ENCODE peak calls at places on chromosomes 13 and 19, in four cellular contexts. F, B, L and D are unnamed samples.

GRCh38 chr13:108360139-108360538 is 90.6 kb downstream of the TNFSF13B start:
- DNase-seq in F (no peak), B (no peak), L (no peak), D (no peak)

GRCh38 chr13:27977476-27978300 is 8.6 kb upstream of the CDX2 start:
- DNase-seq in F (peak; percentile 69), B (peak; percentile 72), L (no peak), D (no peak)

GRCh38 chr13:35797946-35798345 is 321.5 kb upstream of the MAB21L1 start:
- DNase-seq in F (no peak), B (no peak), L (no peak), D (no peak)

GRCh38 chr19:13463296-13463695 is 43.0 kb downstream of the CACNA1A start:
- DNase-seq in F (peak; percentile 78), B (peak; percentile 84), L (peak; percentile 60), D (no peak)

GRCh38 chr19:36572593-36573019 is 486 bp downstream of the ZNF529 start:
- DNase-seq in F (no peak), B (no peak), L (no peak), D (no peak)

GRCh38 chr19:33241530-33242101 is 16.0 kb upstream of the SLC7A10 start:
- DNase-seq in F (peak; percentile 70), B (peak; percentile 72), L (peak; percentile 59), D (peak; percentile 72)

GRCh38 chr13:47672982-47673670 is 327.9 kb downstream of the SUCLA2 start:
- DNase-seq in F (no peak), B (no peak), L (no peak), D (peak; percentile 1)

GRCh38 chr13:98144501-98145350 is 1.8 kb downstream of the FARP1 start:
- DNase-seq in F (peak; percentile 52), B (no peak), L (no peak), D (peak; percentile 34)

GRCh38 chr13:106089251-106089940 is 446.1 kb downstream of the EFNB2 start:
- DNase-seq in F (no peak), B (no peak), L (no peak), D (no peak)

GRCh38 chr13:33341861-33342452 is 56.4 kb upstream of the STARD13 start:
- DNase-seq in F (no peak), B (no peak), L (no peak), D (no peak)

GRCh38 chr13:65292488-65292901 is 1937.6 kb downstream of the PCDH9 start:
- DNase-seq in F (no peak), B (no peak), L (no peak), D (peak; percentile 46)

GRCh38 chr19:19276851-19277250 is 3.8 kb upstream of the TM6SF2 start:
- DNase-seq in F (no peak), B (no peak), L (no peak), D (peak; percentile 22)

GRCh38 chr19:8515317-8515716 is 1.4 kb upstream of the ZNF414 start:
- DNase-seq in F (no peak), B (no peak), L (no peak), D (no peak)

GRCh38 chr13:95485045-95485517 is 67.4 kb upstream of the CLDN10 start:
- DNase-seq in F (no peak), B (no peak), L (peak; percentile 23), D (peak; percentile 50)

GRCh38 chr13:113297370-113297871 is 382 bp downstream of the LAMP1 start:
- DNase-seq in F (no peak), B (no peak), L (peak; percentile 59), D (no peak)

GRCh38 chr19:3809881-3810707 is 23.9 kb upstream of the MATK start:
- DNase-seq in F (no peak), B (no peak), L (no peak), D (no peak)

GRCh38 chr19:34508540-34508939 is 27.0 kb downstream of the WTIP start:
- DNase-seq in F (no peak), B (peak; percentile 38), L (peak; percentile 49), D (peak; percentile 44)

GRCh38 chr13:46648166-46648607 is 95.2 kb downstream of the LRCH1 start:
- DNase-seq in F (peak; percentile 73), B (no peak), L (no peak), D (no peak)

GRCh38 chr19:46970815-46971214 is 48.8 kb upstream of the NPAS1 start:
- DNase-seq in F (no peak), B (no peak), L (no peak), D (no peak)

GRCh38 chr19:10009714-10010224 is 535 bp downstream of the COL5A3 start:
- DNase-seq in F (no peak), B (no peak), L (no peak), D (no peak)

GRCh38 chr19:46713781-46714522 is 3.0 kb downstream of the PRKD2 start:
- DNase-seq in F (peak; percentile 82), B (peak; percentile 89), L (peak; percentile 90), D (peak; percentile 96)

GRCh38 chr13:48210178-48210577 is 22.8 kb upstream of the ITM2B start:
- DNase-seq in F (no peak), B (no peak), L (no peak), D (no peak)

GRCh38 chr19:37979547-37980082 is 72.6 kb downstream of the SIPA1L3 start:
- DNase-seq in F (no peak), B (no peak), L (no peak), D (peak; percentile 28)

GRCh38 chr13:86877449-86877848 is 793.7 kb upstream of the SLITRK5 start:
- DNase-seq in F (no peak), B (no peak), L (no peak), D (no peak)

GRCh38 chr13:114099918-114100445 is 32.4 kb downstream of the RASA3 start:
- DNase-seq in F (peak; percentile 21), B (peak; percentile 73), L (no peak), D (peak; percentile 59)

GRCh38 chr13:30017880-30018279 is 167.5 kb upstream of the UBL3 start:
- DNase-seq in F (peak; percentile 51), B (no peak), L (no peak), D (no peak)

GRCh38 chr13:83810136-83810535 is 72.1 kb downstream of the SLITRK1 start:
- DNase-seq in F (no peak), B (no peak), L (no peak), D (no peak)

GRCh38 chr13:108960006-108960405 is 330.6 kb downstream of the MYO16 start:
- DNase-seq in F (no peak), B (no peak), L (no peak), D (no peak)

GRCh38 chr19:51691122-51692064 is 1.7 kb upstream of the SPACA6 start:
- DNase-seq in F (peak; percentile 25), B (no peak), L (no peak), D (peak; percentile 42)

DNA sequence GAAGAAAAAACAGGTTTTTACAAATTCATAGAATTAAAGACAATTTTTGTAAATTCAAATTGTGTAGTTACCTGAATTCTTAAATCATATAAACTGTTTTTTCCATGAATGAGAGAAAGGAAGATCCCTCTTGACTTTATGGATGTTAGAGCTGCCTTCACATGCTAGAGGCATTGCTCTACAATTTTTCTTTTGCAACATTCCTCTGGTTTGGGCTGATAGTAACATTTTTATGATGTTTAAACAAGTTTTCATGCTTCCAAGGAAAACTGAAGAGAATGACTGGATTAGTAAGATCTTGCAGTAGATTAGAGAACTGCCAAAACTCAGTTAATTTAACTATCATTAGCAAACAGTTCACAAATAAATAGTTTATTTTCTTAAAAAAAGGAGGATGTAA is 250.6 kb downstream of the GPC6 start:
- DNase-seq in F (no peak), B (no peak), L (no peak), D (no peak)
- TF ChIP-seq TEAD4 in F (no peak), B (no peak), L (no peak), D (no peak)

GRCh38 chr19:27742041-27742440 is 1470.9 kb downstream of the UQCRFS1 start:
- DNase-seq in F (no peak), B (no peak), L (no peak), D (no peak)
- TF ChIP-seq TEAD4 in F (no peak), B (no peak), L (no peak), D (no peak)

GRCh38 chr13:94325660-94326059 is 153.8 kb downstream of the DCT start:
- DNase-seq in F (no peak), B (no peak), L (no peak), D (no peak)

GRCh38 chr13:94322925-94323324 is 156.6 kb downstream of the DCT start:
- DNase-seq in F (no peak), B (no peak), L (no peak), D (no peak)

GRCh38 chr13:94325148-94325528 is 154.3 kb downstream of the DCT start:
- DNase-seq in F (no peak), B (no peak), L (no peak), D (no peak)

GRCh38 chr13:94324409-94325147 is 154.9 kb downstream of the DCT start:
- DNase-seq in F (no peak), B (no peak), L (no peak), D (no peak)

DNA sequence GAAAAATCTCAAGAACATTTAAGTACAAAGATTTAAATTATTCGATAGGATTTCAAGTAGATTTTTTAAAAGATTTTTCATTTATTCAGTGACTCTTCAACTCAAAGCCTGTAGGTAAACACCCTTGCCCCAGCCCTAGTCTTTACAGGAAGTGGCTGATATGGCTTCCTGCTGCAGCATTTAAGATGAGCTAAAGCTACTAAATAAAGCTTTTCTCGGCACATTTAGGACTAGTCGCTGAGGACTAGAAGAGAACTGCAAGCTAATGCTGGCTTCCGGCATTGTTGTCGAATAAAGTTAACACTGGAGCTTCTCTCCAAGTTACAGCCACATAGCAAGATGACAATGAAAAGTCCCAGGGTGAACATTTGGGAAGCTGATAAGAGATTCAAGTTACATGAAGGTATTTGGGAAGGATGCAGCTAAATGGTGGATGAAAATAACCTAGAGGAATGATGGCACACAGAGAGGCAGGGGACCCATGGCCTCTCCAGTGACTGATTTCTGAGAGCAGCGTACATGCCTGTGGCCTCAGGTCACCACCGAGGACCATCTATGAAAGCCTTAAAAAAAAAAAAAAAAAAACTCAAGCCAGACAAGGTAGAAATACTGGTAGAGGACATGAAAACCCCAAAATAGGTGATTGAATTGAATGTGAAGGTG is 155.6 kb downstream of the DCT start:
- DNase-seq in F (no peak), B (no peak), L (no peak), D (no peak)
- TF ChIP-seq TEAD4 in F (no peak), B (no peak), L (no peak), D (no peak)

DNA sequence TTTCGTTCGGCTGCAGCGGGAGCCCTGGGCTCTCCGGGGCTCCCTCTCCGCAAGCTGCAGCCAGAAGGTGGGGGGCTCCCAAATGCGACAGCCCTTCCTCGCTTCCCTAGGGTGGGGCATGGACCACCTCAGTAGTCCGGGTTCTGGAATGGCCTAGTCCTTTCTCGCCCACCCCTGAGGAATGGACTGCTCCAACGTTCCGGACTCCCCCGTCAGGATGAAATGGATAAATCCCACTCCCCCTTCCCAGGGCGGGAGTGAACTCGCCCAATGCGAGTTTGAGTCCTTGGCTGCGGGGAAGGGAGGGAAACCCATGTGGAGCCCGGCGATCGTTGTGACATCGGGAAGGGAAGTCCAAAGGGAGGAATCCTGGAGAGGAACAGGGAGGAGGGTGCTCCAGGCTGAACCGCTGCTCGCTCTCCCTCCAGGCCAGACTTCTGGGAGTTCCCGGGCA is 5.5 kb downstream of the HRC start:
- DNase-seq in F (peak; percentile 82), B (peak; percentile 88), L (peak; percentile 39), D (peak; percentile 84)
- TF ChIP-seq TEAD4 in F (no peak), B (peak; percentile 12), L (no peak), D (no peak)

GRCh38 chr19:55305491-55305890 is 19.6 kb downstream of the TMEM150B start:
- DNase-seq in F (peak; percentile 75), B (peak; percentile 79), L (peak; percentile 80), D (peak; percentile 84)
- TF ChIP-seq TEAD4 in F (no peak), B (no peak), L (no peak), D (no peak)